ENCODE peak calls at places on chromosome 16, in four cellular contexts. N, M, R and Z are unnamed samples.

GRCh38 chr16:46885960-46886763 is 2.0 kb downstream of the GPT2 start:
- DNase-seq in N (no peak), M (no peak), R (no peak), Z (no peak)

GRCh38 chr16:50467943-50468748 is 80.0 kb upstream of the NKD1 start:
- DNase-seq in N (no peak), R (no peak), M (peak), Z (peak)

GRCh38 chr16:59192551-59193199 is 458.6 kb upstream of the GOT2 start:
- DNase-seq in R (no peak), M (no peak), N (peak), Z (peak)

GRCh38 chr16:3112058-3112880 is at the start of gene ZNF205:
- DNase-seq in M (peak), R (peak), N (no peak), Z (peak)

GRCh38 chr16:89908236-89908635 is 10.4 kb upstream of the MC1R start:
- DNase-seq in R (no peak), M (no peak), N (no peak), Z (no peak)

GRCh38 chr16:23611936-23612335 is 15.8 kb upstream of the NDUFAB1 start:
- DNase-seq in R (no peak), N (no peak), M (no peak), Z (no peak)

GRCh38 chr16:88387941-88388627 is 5.3 kb downstream of the ZNF469 start:
- DNase-seq in M (peak), R (no peak), N (no peak), Z (no peak)

GRCh38 chr16:55036371-55036821 is 105.7 kb downstream of the IRX5 start:
- DNase-seq in R (no peak), N (no peak), M (no peak), Z (no peak)

GRCh38 chr16:81189100-81189664 is 49.3 kb upstream of the BCO1 start:
- DNase-seq in R (peak), M (peak), N (no peak), Z (no peak)

GRCh38 chr16:73058221-73058615 is 10.3 kb upstream of the ZFHX3 start:
- DNase-seq in M (peak), R (no peak), N (no peak), Z (no peak)

GRCh38 chr16:88928405-88929375 is 48.3 kb downstream of the CBFA2T3 start:
- DNase-seq in N (peak), M (peak), R (no peak), Z (no peak)

GRCh38 chr16:83813818-83814653 is 6.3 kb downstream of the HSBP1 start:
- DNase-seq in N (no peak), R (peak), M (no peak), Z (peak)

GRCh38 chr16:69171325-69172095 is 15.5 kb upstream of the SNTB2 start:
- DNase-seq in M (no peak), N (no peak), R (no peak), Z (no peak)

GRCh38 chr16:50478773-50479149 is 69.4 kb upstream of the NKD1 start:
- DNase-seq in M (no peak), N (no peak), R (no peak), Z (no peak)

GRCh38 chr16:24610421-24610765 is 71.0 kb downstream of the RBBP6 start:
- DNase-seq in N (no peak), R (no peak), M (peak), Z (no peak)

GRCh38 chr16:5025171-5025632 is 8.5 kb downstream of the NAGPA start:
- DNase-seq in R (no peak), M (peak), N (no peak), Z (no peak)

GRCh38 chr16:47018223-47018891 is 44.9 kb upstream of the DNAJA2 start:
- DNase-seq in M (no peak), R (no peak), N (peak), Z (peak)

GRCh38 chr16:23182675-23183485 is at the start of gene SCNN1G:
- DNase-seq in M (no peak), R (no peak), N (no peak), Z (no peak)

GRCh38 chr16:80369559-80369958 is 171.2 kb upstream of the DYNLRB2 start:
- DNase-seq in R (peak), M (peak), N (no peak), Z (peak)

GRCh38 chr16:76157629-76158028 is 119.6 kb upstream of the CNTNAP4 start:
- DNase-seq in M (no peak), N (no peak), R (no peak), Z (no peak)

GRCh38 chr16:67255553-67256030 is 6.8 kb downstream of the SLC9A5 start:
- DNase-seq in M (no peak), N (no peak), R (no peak), Z (no peak)

GRCh38 chr16:19354371-19354770 is 63.3 kb upstream of the TMC5 start:
- DNase-seq in M (no peak), R (no peak), N (no peak), Z (no peak)

GRCh38 chr16:3675601-3676130 is 21.2 kb downstream of the DNASE1 start:
- DNase-seq in R (no peak), N (no peak), M (peak), Z (no peak)

GRCh38 chr16:81429045-81429521 is 15.5 kb upstream of the CMIP start:
- DNase-seq in M (peak), R (no peak), N (no peak), Z (peak)

GRCh38 chr16:69934044-69934443 is 17.1 kb upstream of the CLEC18A start:
- DNase-seq in N (no peak), R (no peak), M (no peak), Z (no peak)

GRCh38 chr16:31537362-31537921 is 9.7 kb downstream of the AHSP start:
- DNase-seq in R (no peak), N (no peak), M (peak), Z (no peak)
- H3K4me3 ChIP-seq in R (no peak), N (no peak), M (peak), Z (no peak)

DNA sequence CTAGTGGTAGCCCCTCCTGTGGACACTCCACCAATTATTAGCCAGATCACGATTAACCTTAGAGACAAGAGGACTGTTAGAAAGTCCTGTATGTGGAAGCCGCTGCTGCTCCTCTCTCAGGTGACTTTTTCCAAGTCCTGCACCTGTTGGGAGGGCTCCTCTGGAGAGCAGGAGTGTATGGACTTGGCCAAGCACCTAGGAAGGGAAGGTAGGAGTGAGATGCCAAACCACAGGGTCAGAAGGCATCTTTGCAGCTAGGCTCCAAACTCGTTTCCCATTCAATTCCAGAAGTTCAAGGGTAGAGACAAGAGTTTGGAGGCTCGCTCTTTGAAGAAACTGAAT is 50.8 kb downstream of the LDHD start:
- DNase-seq in M (no peak), R (no peak), N (no peak), Z (no peak)
- H3K4me3 ChIP-seq in M (no peak), R (no peak), N (no peak), Z (no peak)

GRCh38 chr16:74578838-74579237 is 28.1 kb downstream of the GLG1 start:
- DNase-seq in R (no peak), M (no peak), N (no peak), Z (no peak)

GRCh38 chr16:74575805-74576643 is 30.9 kb downstream of the GLG1 start:
- DNase-seq in M (no peak), R (no peak), N (no peak), Z (no peak)

GRCh38 chr16:74578433-74578832 is 28.5 kb downstream of the GLG1 start:
- DNase-seq in N (no peak), R (no peak), M (no peak), Z (no peak)

GRCh38 chr16:74575175-74575804 is 31.6 kb downstream of the GLG1 start:
- DNase-seq in N (no peak), R (no peak), M (no peak), Z (no peak)

DNA sequence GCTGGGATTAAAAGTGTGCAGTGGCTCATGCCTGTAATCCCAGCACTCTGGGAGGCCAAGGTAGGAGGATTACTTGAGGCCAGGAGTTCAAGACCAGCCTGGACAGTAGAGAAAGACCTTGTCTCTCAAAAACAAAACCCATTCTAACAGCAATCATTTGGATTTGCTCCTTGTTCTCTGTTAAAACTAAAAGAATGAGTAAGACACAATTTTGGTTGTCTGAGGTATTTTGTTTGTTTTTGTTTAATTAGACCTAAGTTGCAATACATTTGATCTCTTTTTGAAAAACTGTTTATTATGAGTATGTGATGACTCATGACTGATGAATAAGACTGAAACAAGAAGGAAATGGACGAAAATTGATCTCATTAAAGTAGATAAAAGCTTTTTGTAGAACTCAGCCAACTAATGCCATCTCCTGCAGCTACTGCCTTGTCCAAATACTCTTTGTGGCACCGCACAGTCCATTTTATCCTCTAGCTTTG is 29.0 kb downstream of the GLG1 start:
- DNase-seq in M (no peak), R (peak), N (no peak), Z (no peak)
- H3K4me3 ChIP-seq in M (no peak), R (no peak), N (no peak), Z (no peak)

GRCh38 chr16:1615761-1616160 is 3.6 kb downstream of the CRAMP1 start:
- DNase-seq in M (no peak), R (no peak), N (no peak), Z (no peak)
- H3K4me3 ChIP-seq in M (peak), R (no peak), N (no peak), Z (peak)

GRCh38 chr16:74775255-74775654 is 635 bp upstream of the FA2H start:
- DNase-seq in N (no peak), R (no peak), M (no peak), Z (no peak)
- H3K4me3 ChIP-seq in N (peak), R (no peak), M (no peak), Z (no peak)

GRCh38 chr16:53098526-53099317 is 43.9 kb downstream of the CHD9 start:
- DNase-seq in M (peak), N (peak), R (no peak), Z (peak)

GRCh38 chr16:53099318-53100130 is 44.7 kb downstream of the CHD9 start:
- DNase-seq in R (no peak), N (peak), M (peak), Z (peak)

GRCh38 chr16:53097190-53097589 is 42.4 kb downstream of the CHD9 start:
- DNase-seq in R (no peak), N (no peak), M (no peak), Z (no peak)

GRCh38 chr16:53100889-53101288 is 46.1 kb downstream of the CHD9 start:
- DNase-seq in R (no peak), M (no peak), N (no peak), Z (no peak)

GRCh38 chr16:53100131-53100748 is 45.4 kb downstream of the CHD9 start:
- DNase-seq in M (no peak), R (no peak), N (no peak), Z (no peak)
- H3K4me3 ChIP-seq in M (peak), R (peak), N (no peak), Z (peak)

GRCh38 chr16:56675685-56676210 is 6.1 kb downstream of the MT1H start:
- DNase-seq in M (no peak), R (no peak), N (peak), Z (no peak)
- H3K4me3 ChIP-seq in M (peak), R (no peak), N (peak), Z (peak)